ENCODE peak calls at places on chromosome 9, in seven cellular contexts. K is A549, A is upper lobe of left lung, M is transverse colon, I is GM12878, D is H1, C is HepG2. Y is an unnamed sample.

GRCh38 chr9:127267793-127268507 is 3.4 kb downstream of the GARNL3 start:
- DNase-seq in K (no peak), A (no peak), M (no peak), I (peak; percentile 32), D (no peak), C (no peak), Y (no peak)

GRCh38 chr9:136857166-136857565 is 5.0 kb downstream of the MAMDC4 start:
- DNase-seq in K (no peak), A (no peak), M (peak; percentile 9), I (no peak), D (peak; percentile 52), C (no peak), Y (no peak)

GRCh38 chr9:82552784-82553183 is 510.2 kb downstream of the RASEF start:
- DNase-seq in K (no peak), A (no peak), M (no peak), I (no peak), D (no peak), C (no peak), Y (no peak)

GRCh38 chr9:5336683-5337082 is 3.0 kb downstream of the RLN1 start:
- DNase-seq in K (no peak), A (no peak), M (no peak), I (no peak), D (no peak), C (no peak), Y (no peak)

GRCh38 chr9:130341839-130342713 is 76.5 kb downstream of the HMCN2 start:
- DNase-seq in K (no peak), A (no peak), M (no peak), I (no peak), D (no peak), C (no peak), Y (no peak)

GRCh38 chr9:130359819-130360218 is 84.9 kb upstream of the ASS1 start:
- DNase-seq in K (no peak), A (no peak), M (no peak), I (no peak), D (no peak), C (no peak), Y (no peak)

GRCh38 chr9:27548055-27548741 is 18.6 kb upstream of the MOB3B start:
- DNase-seq in K (no peak), A (no peak), M (no peak), I (no peak), D (no peak), C (no peak), Y (peak; percentile 38)

GRCh38 chr9:95305770-95306492 is 11.6 kb downstream of the FANCC start:
- DNase-seq in K (no peak), A (no peak), M (no peak), I (no peak), D (no peak), C (no peak), Y (no peak)

GRCh38 chr9:115211413-115212204 is 93.7 kb upstream of the TNC start:
- DNase-seq in K (no peak), A (no peak), M (no peak), I (peak; percentile 68), D (no peak), C (no peak), Y (no peak)

GRCh38 chr9:84697494-84698114 is 28.1 kb downstream of the NTRK2 start:
- DNase-seq in K (peak; percentile 30), A (peak; percentile 61), M (peak; percentile 85), I (no peak), D (peak; percentile 90), C (peak; percentile 22), Y (peak; percentile 58)

GRCh38 chr9:93065321-93065720 is 6.8 kb downstream of the SUSD3 start:
- DNase-seq in K (no peak), A (no peak), M (no peak), I (no peak), D (no peak), C (no peak), Y (no peak)

GRCh38 chr9:106745876-106746275 is 117.1 kb upstream of the ZNF462 start:
- DNase-seq in K (no peak), A (no peak), M (no peak), I (no peak), D (no peak), C (no peak), Y (no peak)

GRCh38 chr9:108963459-108964143 is 29.4 kb downstream of the ABITRAM start:
- DNase-seq in K (no peak), A (no peak), M (no peak), I (no peak), D (no peak), C (no peak), Y (no peak)

GRCh38 chr9:19965336-19965735 is 176.5 kb upstream of the SLC24A2 start:
- DNase-seq in K (no peak), A (no peak), M (no peak), I (no peak), D (no peak), C (no peak), Y (no peak)

GRCh38 chr9:87447547-87448432 is 49.9 kb upstream of the DAPK1 start:
- DNase-seq in K (no peak), A (no peak), M (no peak), I (no peak), D (no peak), C (no peak), Y (peak; percentile 40)

GRCh38 chr9:136089697-136090045 is 5.4 kb downstream of the NACC2 start:
- DNase-seq in K (no peak), A (no peak), M (no peak), I (no peak), D (no peak), C (no peak), Y (peak; percentile 78)

GRCh38 chr9:111897831-111898144 is 1.2 kb downstream of the UGCG start:
- DNase-seq in K (no peak), A (no peak), M (peak; percentile 48), I (peak; percentile 74), D (no peak), C (no peak), Y (peak; percentile 14)

GRCh38 chr9:272251-273213 is 57.9 kb downstream of the DOCK8 start:
- DNase-seq in K (no peak), A (peak; percentile 67), M (peak; percentile 60), I (peak; percentile 89), D (no peak), C (no peak), Y (no peak)

GRCh38 chr9:106866243-106866642 is 3.3 kb downstream of the ZNF462 start:
- DNase-seq in K (no peak), A (no peak), M (no peak), I (peak; percentile 45), D (no peak), C (no peak), Y (no peak)

GRCh38 chr9:109498195-109499060 is at the start of gene PTPN3:
- DNase-seq in K (peak; percentile 64), A (no peak), M (peak; percentile 22), I (no peak), D (peak; percentile 61), C (no peak), Y (peak; percentile 80)

GRCh38 chr9:76996700-76997099 is 22.8 kb upstream of the FOXB2 start:
- DNase-seq in K (no peak), A (no peak), M (no peak), I (no peak), D (peak; percentile 68), C (peak; percentile 12), Y (peak; percentile 31)

GRCh38 chr9:88460583-88461332 is 72.5 kb downstream of the SPIN1 start:
- DNase-seq in K (no peak), A (no peak), M (no peak), I (no peak), D (no peak), C (no peak), Y (no peak)

GRCh38 chr9:78612089-78612488 is 315.2 kb downstream of the PSAT1 start:
- DNase-seq in K (no peak), A (no peak), M (no peak), I (no peak), D (no peak), C (no peak), Y (no peak)

DNA sequence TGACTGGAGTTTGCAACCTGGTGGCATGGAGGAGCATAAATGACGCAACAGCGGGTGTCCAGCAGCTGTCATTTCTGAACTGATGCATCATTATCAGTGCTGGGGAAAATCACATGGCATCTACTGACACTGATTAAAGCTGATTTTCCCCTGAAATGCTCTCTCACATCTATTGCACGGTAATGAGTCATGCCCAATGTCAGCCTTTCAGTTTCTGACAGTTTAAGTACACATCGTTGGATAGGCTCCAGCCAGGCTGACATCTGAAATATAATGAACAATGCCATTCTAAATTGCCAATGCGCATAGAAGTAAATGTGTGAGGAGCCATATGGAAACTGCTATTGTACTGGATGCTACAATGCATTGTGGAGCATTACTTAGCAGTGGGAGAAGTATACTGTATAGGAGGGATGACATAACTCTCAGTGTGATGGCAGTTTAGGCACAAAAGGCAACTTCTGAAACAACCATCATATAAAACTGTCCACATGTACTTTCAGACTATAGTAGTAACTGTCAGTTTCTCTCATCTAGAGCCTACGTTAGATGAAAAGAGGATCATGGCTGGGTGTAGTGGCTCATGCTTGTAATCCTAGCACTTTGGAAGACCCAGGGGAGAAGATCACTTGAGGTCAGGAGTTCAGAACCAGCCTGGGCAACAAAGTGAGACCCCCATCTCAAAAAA is 389.3 kb upstream of the DMAC1 start:
- DNase-seq in K (no peak), A (no peak), M (no peak), I (no peak), D (no peak), C (no peak), Y (peak; percentile 46)
- TF ChIP-seq EP300 in K (no peak), A (no peak), M (no peak), I (no peak), D (no peak), C (no peak), Y (no peak)

DNA sequence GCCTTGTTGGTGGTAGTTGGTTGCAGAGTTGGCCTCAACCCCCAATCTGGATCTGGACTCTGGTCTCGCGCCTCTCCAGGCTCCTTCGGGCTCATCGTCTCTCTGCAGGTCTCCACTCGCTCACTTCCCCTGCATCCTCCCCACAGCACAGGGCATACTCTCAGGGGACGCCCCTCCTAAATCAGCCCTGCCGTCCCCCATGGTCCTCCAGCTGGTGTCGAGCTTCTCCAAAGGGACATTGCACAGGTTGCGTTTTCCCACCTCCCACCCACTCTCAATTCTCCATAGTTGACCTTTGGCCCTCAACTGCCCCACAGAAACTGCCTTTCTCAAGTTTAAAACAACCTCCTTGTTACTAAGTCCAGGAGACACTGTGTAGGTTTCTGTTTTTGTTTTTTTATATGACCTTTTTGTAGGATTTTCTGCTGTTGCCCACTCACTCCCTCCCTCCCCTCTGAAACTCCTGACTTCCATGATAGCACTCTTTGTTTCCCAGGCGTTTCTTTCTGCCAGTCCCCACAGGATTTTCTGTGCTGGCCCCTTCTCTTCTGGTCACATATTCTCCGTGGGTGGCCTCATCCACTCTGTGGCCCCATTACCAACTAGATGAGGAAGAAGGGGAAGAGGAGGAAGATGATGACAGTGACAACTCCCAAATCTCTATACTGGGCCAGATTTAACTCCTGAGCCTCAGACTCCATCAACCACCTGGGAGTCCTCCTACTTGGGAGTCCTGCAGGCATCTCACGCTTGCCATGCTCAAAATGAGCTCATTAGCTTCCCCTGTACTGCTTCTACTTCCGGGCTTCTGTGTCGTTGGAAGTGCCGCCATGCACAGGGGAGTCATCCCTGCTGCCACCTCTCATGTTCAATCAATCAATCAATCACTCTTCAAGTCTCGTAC is 50.3 kb downstream of the ALG2 start:
- DNase-seq in K (no peak), A (no peak), M (no peak), I (no peak), D (no peak), C (no peak), Y (no peak)
- TF ChIP-seq EP300 in K (no peak), A (no peak), M (no peak), I (no peak), D (no peak), C (no peak), Y (no peak)

GRCh38 chr9:35932732-35933131 is 23.4 kb downstream of the SPAAR start:
- DNase-seq in K (no peak), A (no peak), M (no peak), I (no peak), D (no peak), C (no peak), Y (no peak)
- TF ChIP-seq EP300 in K (no peak), A (no peak), M (no peak), I (no peak), D (no peak), C (no peak), Y (no peak)

GRCh38 chr9:73426226-73426625 is 274.6 kb downstream of the ANXA1 start:
- DNase-seq in K (no peak), A (no peak), M (no peak), I (no peak), D (no peak), C (no peak), Y (no peak)
- TF ChIP-seq EP300 in K (no peak), A (no peak), M (no peak), I (no peak), D (no peak), C (no peak), Y (no peak)